ENCODE peak calls at places on chromosomes 11 and 22, in eight cellular contexts. Q is transverse colon, I is B cell, P is lower lobe of right lung, R is HCT116, A is K562, Y is hepatocyte, N is chondrocyte. F is an unnamed sample.

GRCh38 chr22:38471237-38471636 is 3.3 kb downstream of the KDELR3 start:
- DNase-seq in Q (no peak), I (peak; percentile 14), P (peak; percentile 24), R (no peak), A (no peak), Y (no peak), N (no peak), F (no peak)

GRCh38 chr22:30978304-30978962 is 9.4 kb downstream of the TUG1 start:
- DNase-seq in Q (no peak), I (no peak), P (no peak), R (no peak), A (no peak), Y (no peak), N (no peak), F (no peak)

GRCh38 chr11:1893581-1894359 is 2.1 kb upstream of the PRR33 start:
- DNase-seq in Q (no peak), I (no peak), P (no peak), R (no peak), A (no peak), Y (no peak), N (no peak), F (no peak)

GRCh38 chr22:44289429-44290171 is 23.2 kb downstream of the SHISAL1 start:
- DNase-seq in Q (no peak), I (no peak), P (no peak), R (no peak), A (no peak), Y (no peak), N (no peak), F (no peak)

GRCh38 chr22:23386822-23387580 is 193.1 kb downstream of the IGLL1 start:
- DNase-seq in Q (no peak), I (no peak), P (no peak), R (no peak), A (no peak), Y (no peak), N (no peak), F (no peak)

GRCh38 chr11:10325398-10326079 is 20.7 kb downstream of the ADM start:
- DNase-seq in Q (no peak), I (no peak), P (no peak), R (no peak), A (no peak), Y (no peak), N (no peak), F (no peak)

GRCh38 chr22:20945578-20945934 is 21.5 kb upstream of the AIFM3 start:
- DNase-seq in Q (no peak), I (no peak), P (no peak), R (no peak), A (no peak), Y (no peak), N (peak; percentile 18), F (no peak)

GRCh38 chr22:31734512-31734911 is 15.4 kb downstream of the PRR14L start:
- DNase-seq in Q (no peak), I (no peak), P (no peak), R (no peak), A (no peak), Y (no peak), N (no peak), F (no peak)

GRCh38 chr11:10607462-10607861 is 39.0 kb upstream of the LYVE1 start:
- DNase-seq in Q (no peak), I (peak; percentile 48), P (no peak), R (no peak), A (no peak), Y (no peak), N (no peak), F (no peak)

GRCh38 chr22:41000040-41000565 is 48.9 kb downstream of the RBX1 start:
- DNase-seq in Q (no peak), I (no peak), P (no peak), R (no peak), A (no peak), Y (no peak), N (no peak), F (no peak)

GRCh38 chr11:47607380-47607779 is 13.2 kb upstream of the C1QTNF4 start:
- DNase-seq in Q (no peak), I (no peak), P (no peak), R (no peak), A (no peak), Y (peak; percentile 34), N (no peak), F (no peak)

GRCh38 chr11:73661035-73661628 is 14.8 kb downstream of the PLEKHB1 start:
- DNase-seq in Q (peak; percentile 91), I (peak; percentile 85), P (peak; percentile 90), R (peak; percentile 43), A (peak; percentile 95), Y (peak; percentile 93), N (peak; percentile 96), F (peak; percentile 99)

GRCh38 chr11:119118227-119118626 is 3.2 kb upstream of the HINFP start:
- DNase-seq in Q (no peak), I (no peak), P (no peak), R (no peak), A (no peak), Y (no peak), N (no peak), F (no peak)

DNA sequence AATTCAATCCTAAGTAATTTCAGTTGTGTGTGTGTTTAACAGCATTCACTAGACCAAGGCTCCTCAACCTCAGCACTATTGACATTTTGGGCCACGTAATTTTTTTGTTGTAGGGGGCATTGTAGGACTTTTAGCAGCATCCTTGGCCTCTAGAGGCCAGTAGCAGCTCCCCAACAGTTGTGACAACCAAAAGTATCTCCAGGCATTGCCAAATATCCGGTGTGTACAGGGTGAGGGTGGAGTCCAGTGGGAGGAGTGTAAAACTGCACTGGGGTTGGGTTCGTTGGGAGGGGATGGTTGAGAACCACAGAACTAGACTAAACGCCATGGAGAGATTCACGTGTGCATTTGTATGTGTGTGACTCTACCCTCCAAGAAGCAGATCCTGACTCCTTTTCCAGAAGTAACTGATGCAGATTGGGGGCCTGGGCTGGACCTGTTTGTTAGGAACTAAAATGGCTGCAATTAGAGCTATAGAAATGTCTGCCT is 5.9 kb upstream of the PHF21A start:
- DNase-seq in Q (peak; percentile 47), I (no peak), P (peak; percentile 48), R (peak; percentile 84), A (peak; percentile 63), Y (no peak), N (no peak), F (no peak)
- TF ChIP-seq CTCF in Q (peak; percentile 5), I (no peak), P (peak; percentile 41), R (peak; percentile 68), A (peak; percentile 95), Y (peak; percentile 18), N (peak; percentile 54), F (no peak)

DNA sequence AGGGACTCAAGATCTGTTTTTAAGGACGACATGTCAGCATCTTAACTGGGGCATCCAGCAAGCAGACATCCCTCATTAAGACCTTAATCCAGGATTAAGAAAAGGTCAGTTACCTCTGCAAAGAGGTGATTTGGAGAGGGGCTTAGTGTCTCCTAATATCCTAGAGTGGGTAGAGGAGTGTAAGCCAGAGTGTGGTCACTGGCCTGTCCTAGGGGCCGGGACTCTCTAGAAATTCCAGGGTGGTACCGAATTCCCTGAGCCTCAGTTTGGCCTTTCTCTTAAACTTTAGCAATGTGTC is 103.9 kb downstream of the SCN3B start:
- DNase-seq in Q (no peak), I (no peak), P (no peak), R (no peak), A (no peak), Y (no peak), N (no peak), F (no peak)
- TF ChIP-seq CTCF in Q (no peak), I (no peak), P (no peak), R (no peak), A (no peak), Y (no peak), N (no peak), F (no peak)

DNA sequence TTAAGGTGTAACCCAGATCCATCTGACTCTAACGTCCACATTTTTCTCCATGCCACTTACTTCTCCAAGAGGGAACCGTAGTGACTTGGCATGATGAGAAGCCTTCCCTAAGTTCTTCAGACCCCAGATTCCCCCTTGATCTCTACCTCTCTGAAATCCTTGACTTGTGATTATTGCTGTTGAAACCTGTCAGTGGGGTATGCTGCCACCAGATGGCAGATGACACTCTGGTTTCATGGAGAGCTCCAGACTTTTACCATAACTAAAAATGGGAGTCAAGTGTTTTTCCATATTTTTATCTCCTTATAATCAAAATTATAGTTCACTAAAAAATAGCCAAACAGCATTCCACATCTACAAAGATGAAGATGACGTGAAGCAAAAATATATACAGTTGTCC is 504.2 kb downstream of the SOX6 start:
- DNase-seq in Q (peak; percentile 36), I (no peak), P (no peak), R (peak; percentile 19), A (peak; percentile 21), Y (no peak), N (no peak), F (peak; percentile 37)
- TF ChIP-seq CTCF in Q (peak; percentile 49), I (no peak), P (peak; percentile 28), R (peak; percentile 57), A (peak; percentile 49), Y (peak; percentile 48), N (peak; percentile 75), F (peak; percentile 58)

GRCh38 chr11:94536386-94536785 is 7.3 kb upstream of the FUT4 start:
- DNase-seq in Q (no peak), I (no peak), P (no peak), R (no peak), A (no peak), Y (no peak), N (no peak), F (no peak)

GRCh38 chr11:94539420-94539819 is 4.3 kb upstream of the FUT4 start:
- DNase-seq in Q (peak; percentile 66), I (no peak), P (no peak), R (no peak), A (no peak), Y (peak; percentile 54), N (no peak), F (no peak)

DNA sequence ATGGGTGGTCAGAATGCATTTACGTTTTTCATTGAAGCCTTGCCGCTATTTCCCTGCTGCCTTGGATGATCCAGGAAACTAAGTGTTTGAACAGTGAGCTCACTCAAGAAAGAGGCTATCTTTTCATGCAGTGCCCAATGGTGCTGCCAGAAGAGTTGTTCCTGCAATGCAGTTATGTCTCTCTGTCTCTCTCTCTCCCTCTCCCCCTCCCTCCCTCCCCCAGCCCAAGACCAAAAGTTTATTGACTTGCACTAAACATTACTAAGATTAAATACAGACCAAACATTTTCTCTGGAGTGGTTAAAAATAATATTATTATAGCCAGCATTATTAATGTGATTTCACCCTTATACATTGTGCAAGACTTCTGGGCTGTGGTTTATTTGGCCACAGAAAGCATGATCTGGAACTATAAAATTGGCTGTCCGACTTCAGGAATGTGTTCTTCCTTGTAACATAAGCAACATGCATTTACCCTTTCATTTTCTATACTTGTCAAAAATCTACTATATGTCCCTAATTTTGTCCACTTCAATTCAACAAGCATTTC is 6.6 kb upstream of the FUT4 start:
- DNase-seq in Q (no peak), I (no peak), P (no peak), R (no peak), A (no peak), Y (no peak), N (no peak), F (no peak)
- TF ChIP-seq CTCF in Q (no peak), I (no peak), P (no peak), R (no peak), A (no peak), Y (no peak), N (no peak), F (no peak)

F was measured in endothelial cell.